ENCODE peak calls at places on chromosomes 1 and 21, in five cellular contexts. One of them, this sample, is unnamed.

GRCh38 chr1:50955116-50955515 is 5.0 kb downstream of the FAF1 start:
- DNase-seq in left lung: no peak
- DNase-seq in hepatocyte: no peak
- DNase-seq in cardiac muscle cell: no peak
- DNase-seq in gastrocnemius medialis: no peak
- DNase-seq in this sample: no peak

GRCh38 chr1:84117868-84118267 is 26.2 kb upstream of the PRKACB start:
- DNase-seq in left lung: no peak
- DNase-seq in hepatocyte: no peak
- DNase-seq in gastrocnemius medialis: no peak
- DNase-seq in cardiac muscle cell: peak; percentile 64
- DNase-seq in this sample: peak; percentile 9

GRCh38 chr1:102578806-102579205 is 529.5 kb downstream of the COL11A1 start:
- DNase-seq in gastrocnemius medialis: no peak
- DNase-seq in cardiac muscle cell: no peak
- DNase-seq in hepatocyte: no peak
- DNase-seq in left lung: no peak
- DNase-seq in this sample: no peak

GRCh38 chr1:175704621-175705020 is 38.8 kb downstream of the TNR start:
- DNase-seq in hepatocyte: no peak
- DNase-seq in gastrocnemius medialis: no peak
- DNase-seq in left lung: no peak
- DNase-seq in cardiac muscle cell: no peak
- DNase-seq in this sample: no peak

GRCh38 chr21:38476385-38476784 is 21.9 kb downstream of the ERG start:
- DNase-seq in cardiac muscle cell: peak; percentile 47
- DNase-seq in gastrocnemius medialis: no peak
- DNase-seq in left lung: no peak
- DNase-seq in hepatocyte: no peak
- DNase-seq in this sample: no peak

GRCh38 chr1:21508580-21509350 is 458 bp upstream of the ALPL start:
- DNase-seq in hepatocyte: peak; percentile 90
- DNase-seq in gastrocnemius medialis: no peak
- DNase-seq in left lung: peak; percentile 73
- DNase-seq in cardiac muscle cell: peak; percentile 71
- DNase-seq in this sample: peak; percentile 71

GRCh38 chr1:84665703-84666317 is 24.5 kb downstream of the SSX2IP start:
- DNase-seq in hepatocyte: no peak
- DNase-seq in gastrocnemius medialis: no peak
- DNase-seq in cardiac muscle cell: peak; percentile 21
- DNase-seq in left lung: no peak
- DNase-seq in this sample: no peak

GRCh38 chr21:44738621-44739020 is 27.2 kb upstream of the TSPEAR start:
- DNase-seq in left lung: no peak
- DNase-seq in cardiac muscle cell: no peak
- DNase-seq in gastrocnemius medialis: no peak
- DNase-seq in hepatocyte: no peak
- DNase-seq in this sample: no peak

GRCh38 chr1:201020040-201020591 is 3.4 kb downstream of the KIF21B start:
- DNase-seq in gastrocnemius medialis: no peak
- DNase-seq in left lung: no peak
- DNase-seq in cardiac muscle cell: no peak
- DNase-seq in hepatocyte: no peak
- DNase-seq in this sample: no peak

GRCh38 chr1:6638226-6638625 is 13.6 kb downstream of the THAP3 start:
- DNase-seq in cardiac muscle cell: peak; percentile 69
- DNase-seq in left lung: peak; percentile 53
- DNase-seq in gastrocnemius medialis: peak; percentile 67
- DNase-seq in hepatocyte: no peak
- DNase-seq in this sample: no peak

GRCh38 chr1:49765034-49765433 is 258.7 kb downstream of the AGBL4 start:
- DNase-seq in gastrocnemius medialis: no peak
- DNase-seq in left lung: no peak
- DNase-seq in cardiac muscle cell: no peak
- DNase-seq in hepatocyte: no peak
- DNase-seq in this sample: peak; percentile 41

GRCh38 chr1:100354971-100355394 is 2.7 kb downstream of the CDC14A start:
- DNase-seq in left lung: peak; percentile 49
- DNase-seq in hepatocyte: peak; percentile 74
- DNase-seq in cardiac muscle cell: peak; percentile 18
- DNase-seq in gastrocnemius medialis: no peak
- DNase-seq in this sample: no peak

GRCh38 chr1:203364013-203364730 is 13.2 kb upstream of the FMOD start:
- DNase-seq in hepatocyte: peak; percentile 83
- DNase-seq in gastrocnemius medialis: no peak
- DNase-seq in cardiac muscle cell: peak; percentile 73
- DNase-seq in left lung: no peak
- DNase-seq in this sample: no peak

GRCh38 chr1:16724718-16725438 is 15.4 kb upstream of the RNU1-4 start:
- DNase-seq in hepatocyte: peak; percentile 26
- DNase-seq in cardiac muscle cell: no peak
- DNase-seq in gastrocnemius medialis: no peak
- DNase-seq in left lung: no peak
- DNase-seq in this sample: no peak

GRCh38 chr1:117059334-117059677 is 820 bp upstream of the TTF2 start:
- DNase-seq in gastrocnemius medialis: peak; percentile 31
- DNase-seq in left lung: peak; percentile 73
- DNase-seq in hepatocyte: peak; percentile 64
- DNase-seq in cardiac muscle cell: no peak
- DNase-seq in this sample: no peak

GRCh38 chr1:925532-926421 is 2.1 kb downstream of the SAMD11 start:
- DNase-seq in gastrocnemius medialis: no peak
- DNase-seq in cardiac muscle cell: peak; percentile 57
- DNase-seq in left lung: no peak
- DNase-seq in hepatocyte: peak; percentile 73
- DNase-seq in this sample: peak; percentile 89

GRCh38 chr1:923131-923990 is at the start of gene SAMD11:
- DNase-seq in gastrocnemius medialis: peak; percentile 77
- DNase-seq in hepatocyte: peak; percentile 89
- DNase-seq in left lung: peak; percentile 76
- DNase-seq in cardiac muscle cell: peak; percentile 91
- DNase-seq in this sample: peak; percentile 95

GRCh38 chr1:927234-927633 is 3.5 kb downstream of the SAMD11 start:
- DNase-seq in hepatocyte: no peak
- DNase-seq in left lung: no peak
- DNase-seq in gastrocnemius medialis: no peak
- DNase-seq in cardiac muscle cell: no peak
- DNase-seq in this sample: no peak

GRCh38 chr1:923991-924618 is 382 bp downstream of the SAMD11 start:
- DNase-seq in cardiac muscle cell: no peak
- DNase-seq in hepatocyte: no peak
- DNase-seq in gastrocnemius medialis: no peak
- DNase-seq in left lung: no peak
- DNase-seq in this sample: no peak

DNA sequence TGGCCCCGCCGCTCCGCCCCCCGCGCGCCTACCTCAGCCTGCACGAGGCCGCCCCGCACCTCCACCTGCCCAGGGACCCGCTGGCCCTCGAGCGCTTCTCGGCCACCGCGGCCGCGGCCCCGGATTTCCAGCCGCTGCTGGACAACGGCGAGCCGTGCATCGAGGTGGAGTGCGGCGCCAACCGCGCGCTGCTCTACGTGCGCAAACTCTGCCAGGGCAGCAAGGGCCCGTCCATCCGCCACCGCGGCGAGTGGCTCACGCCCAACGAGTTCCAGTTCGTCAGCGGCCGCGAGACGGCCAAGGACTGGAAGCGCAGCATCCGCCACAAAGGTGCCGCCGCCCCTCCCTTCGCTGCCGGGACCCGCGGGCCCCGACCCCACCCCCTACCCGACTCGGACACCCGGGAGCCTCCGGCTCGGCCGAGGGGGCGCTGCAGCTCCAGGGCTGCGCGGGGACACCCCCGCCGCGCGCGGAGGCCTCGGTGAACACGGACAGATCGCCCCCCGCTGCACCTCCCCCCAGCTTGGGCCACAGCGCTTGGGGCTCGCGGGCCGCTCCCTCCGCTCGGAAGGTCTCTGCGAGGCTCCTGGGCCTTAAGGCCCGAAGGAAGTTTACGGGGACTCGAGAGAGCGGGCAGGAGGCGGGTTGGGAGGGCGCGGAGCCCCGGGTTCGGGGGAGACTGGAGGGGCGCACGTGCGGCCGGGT is 1.0 kb downstream of the SAMD11 start:
- DNase-seq in gastrocnemius medialis: no peak
- DNase-seq in hepatocyte: peak; percentile 69
- DNase-seq in left lung: no peak
- DNase-seq in cardiac muscle cell: peak; percentile 51
- DNase-seq in this sample: peak; percentile 74
- TF ChIP-seq CTCF in gastrocnemius medialis: no peak
- TF ChIP-seq CTCF in hepatocyte: peak; percentile 25
- TF ChIP-seq CTCF in left lung: no peak
- TF ChIP-seq CTCF in cardiac muscle cell: no peak
- TF ChIP-seq CTCF in this sample: peak; percentile 37

DNA sequence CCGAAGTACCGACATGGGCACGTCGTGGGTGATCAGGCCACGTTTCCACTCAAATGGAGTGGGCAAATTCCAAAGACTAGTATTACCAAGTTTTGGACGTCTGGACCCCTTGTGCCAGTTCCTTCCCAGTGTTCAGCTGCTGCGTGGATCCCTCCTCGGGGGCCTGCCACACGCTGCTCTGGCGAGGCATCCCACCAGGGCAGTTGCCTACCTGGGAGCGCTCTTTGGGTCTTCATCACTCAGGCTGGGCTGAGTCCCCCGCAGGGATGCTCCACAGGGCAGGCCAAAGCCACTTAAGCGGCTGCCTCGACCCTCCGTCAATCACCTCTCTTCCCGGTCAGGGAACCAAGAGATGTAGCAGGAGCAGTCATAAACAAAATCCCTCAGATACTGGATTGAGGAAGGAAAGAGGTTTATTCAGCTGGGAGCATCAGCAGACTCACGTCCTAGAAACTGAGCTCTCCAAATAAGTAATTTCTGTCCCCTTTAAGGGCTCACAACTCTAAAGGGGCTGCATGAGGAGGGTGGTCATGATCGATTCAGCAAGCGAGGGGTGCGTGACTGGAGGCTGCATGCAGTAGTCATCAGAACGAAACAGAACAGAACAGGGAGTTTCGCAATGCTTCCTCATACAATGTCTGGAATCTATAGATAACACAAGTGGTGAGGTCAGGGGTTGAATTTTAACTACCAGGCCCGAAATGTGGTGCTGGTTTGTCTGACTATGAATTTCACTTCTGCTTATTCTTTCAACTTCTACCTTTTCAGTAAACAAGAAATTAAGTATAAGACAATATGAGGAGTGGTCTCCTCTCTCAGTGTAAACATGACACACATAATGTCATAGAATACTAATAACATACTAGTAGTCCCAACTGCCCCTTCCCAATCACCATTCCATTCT is 998.6 kb upstream of the NCAM2 start:
- DNase-seq in left lung: no peak
- DNase-seq in hepatocyte: peak; percentile 15
- DNase-seq in cardiac muscle cell: no peak
- DNase-seq in gastrocnemius medialis: no peak
- DNase-seq in this sample: no peak
- H3K9me3 ChIP-seq in left lung: no peaks in the 10 kb centered on the region
- H3K9me3 ChIP-seq in hepatocyte: no peaks in the 10 kb centered on the region
- H3K9me3 ChIP-seq in cardiac muscle cell: no peaks in the 10 kb centered on the region
- H3K9me3 ChIP-seq in gastrocnemius medialis: no peaks in the 10 kb centered on the region
- H3K9me3 ChIP-seq in this sample: peaks cover 20% of the 10 kb centered on the region

DNA sequence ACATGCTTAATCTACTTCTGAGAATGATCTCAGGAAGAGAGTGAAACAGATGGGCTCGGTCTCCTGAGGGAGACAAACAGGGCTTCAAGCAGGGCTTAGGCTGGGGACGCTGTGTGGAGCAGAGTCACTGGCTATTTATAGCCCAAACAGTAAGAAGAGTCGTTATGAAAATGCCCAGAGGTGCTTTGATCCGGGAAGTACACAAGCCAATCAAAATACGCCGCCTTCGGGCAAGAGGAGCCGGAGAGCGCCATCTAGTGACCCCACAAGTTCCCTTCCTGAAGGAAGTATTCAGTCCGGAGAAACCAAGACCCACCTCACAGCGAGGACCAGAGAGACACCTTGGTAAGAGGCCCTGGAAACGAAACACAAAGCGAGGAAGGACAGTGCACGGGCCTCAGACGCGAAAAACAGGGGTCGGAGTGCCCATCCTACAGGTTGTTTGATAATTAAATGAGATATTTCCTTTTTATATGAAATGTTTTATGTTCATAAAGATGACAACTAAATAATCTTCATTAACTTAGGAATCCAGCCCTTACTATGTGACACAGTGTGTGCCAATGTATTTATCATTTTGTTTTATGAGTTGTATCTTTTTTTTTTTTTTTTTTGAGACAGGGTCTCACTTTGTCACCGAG is 25.0 kb upstream of the SCCPDH start:
- DNase-seq in hepatocyte: peak; percentile 94
- DNase-seq in gastrocnemius medialis: peak; percentile 93
- DNase-seq in left lung: peak; percentile 89
- DNase-seq in cardiac muscle cell: peak; percentile 94
- DNase-seq in this sample: peak; percentile 94
- H3K4me3 ChIP-seq in hepatocyte: peak overlapping the region; percentile 30
- H3K4me3 ChIP-seq in gastrocnemius medialis: peak overlapping the region; percentile 38
- H3K4me3 ChIP-seq in left lung: peak overlapping the region; percentile 24
- H3K4me3 ChIP-seq in cardiac muscle cell: no peak overlapping the region
- H3K4me3 ChIP-seq in this sample: no peak overlapping the region

GRCh38 chr1:63454269-63454668 is 68.8 kb downstream of the ITGB3BP start:
- DNase-seq in gastrocnemius medialis: no peak
- DNase-seq in cardiac muscle cell: peak; percentile 38
- DNase-seq in hepatocyte: peak; percentile 21
- DNase-seq in left lung: no peak
- DNase-seq in this sample: peak; percentile 45
- TF ChIP-seq CTCF in gastrocnemius medialis: no peak
- TF ChIP-seq CTCF in cardiac muscle cell: peak; percentile 35
- TF ChIP-seq CTCF in hepatocyte: peak; percentile 41
- TF ChIP-seq CTCF in left lung: no peak
- TF ChIP-seq CTCF in this sample: peak; percentile 53

GRCh38 chr1:152426731-152427130 is 12.7 kb upstream of the CRNN start:
- DNase-seq in hepatocyte: no peak
- DNase-seq in gastrocnemius medialis: no peak
- DNase-seq in cardiac muscle cell: no peak
- DNase-seq in left lung: no peak
- DNase-seq in this sample: no peak

GRCh38 chr1:152427458-152427857 is 13.4 kb upstream of the CRNN start:
- DNase-seq in cardiac muscle cell: no peak
- DNase-seq in hepatocyte: no peak
- DNase-seq in left lung: no peak
- DNase-seq in gastrocnemius medialis: no peak
- DNase-seq in this sample: no peak
- H3K9me3 ChIP-seq in cardiac muscle cell: no peaks in the 10 kb centered on the region
- H3K9me3 ChIP-seq in hepatocyte: no peaks in the 10 kb centered on the region
- H3K9me3 ChIP-seq in left lung: no peaks in the 10 kb centered on the region
- H3K9me3 ChIP-seq in gastrocnemius medialis: no peaks in the 10 kb centered on the region
- H3K9me3 ChIP-seq in this sample: no peaks in the 10 kb centered on the region

GRCh38 chr1:205577874-205578658 is 53.7 kb downstream of the ELK4 start:
- DNase-seq in cardiac muscle cell: no peak
- DNase-seq in left lung: no peak
- DNase-seq in gastrocnemius medialis: no peak
- DNase-seq in hepatocyte: no peak
- DNase-seq in this sample: no peak
- H3K4me3 ChIP-seq in cardiac muscle cell: no peak overlapping the region
- H3K4me3 ChIP-seq in left lung: no peak overlapping the region
- H3K4me3 ChIP-seq in gastrocnemius medialis: no peak overlapping the region
- H3K4me3 ChIP-seq in hepatocyte: no peak overlapping the region
- H3K4me3 ChIP-seq in this sample: no peak overlapping the region

DNA sequence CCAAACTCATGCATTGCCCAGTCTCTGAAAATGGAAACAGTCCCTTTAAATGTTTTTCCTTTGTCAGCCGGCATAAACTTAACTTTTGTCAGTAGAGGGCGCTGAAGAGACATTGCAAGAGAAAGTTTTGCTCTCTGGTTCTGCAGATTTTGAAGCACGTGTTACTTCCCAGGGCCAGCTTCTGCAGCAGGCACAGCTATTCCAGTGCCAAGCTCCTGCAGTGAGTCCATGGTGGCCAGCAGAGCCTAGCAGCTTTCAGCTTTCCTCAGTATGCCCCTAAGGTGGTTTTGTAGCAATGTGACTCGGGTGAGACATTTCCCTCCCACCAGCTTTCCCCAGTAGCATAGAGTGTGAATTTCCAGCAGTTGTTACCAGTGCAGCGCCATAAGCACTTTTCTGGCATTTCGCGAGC is 2.6 kb upstream of the IFI44L start:
- DNase-seq in hepatocyte: peak; percentile 91
- DNase-seq in left lung: peak; percentile 45
- DNase-seq in gastrocnemius medialis: peak; percentile 69
- DNase-seq in cardiac muscle cell: peak; percentile 93
- DNase-seq in this sample: peak; percentile 95
- TF ChIP-seq CTCF in hepatocyte: peak; percentile 87
- TF ChIP-seq CTCF in left lung: peak; percentile 83
- TF ChIP-seq CTCF in gastrocnemius medialis: peak; percentile 75
- TF ChIP-seq CTCF in cardiac muscle cell: peak; percentile 83
- TF ChIP-seq CTCF in this sample: peak; percentile 88

This sample was measured in A673.